ENCODE peak calls at places on chromosomes 12 and 14, in eight cellular contexts. W, B, U, J, T, V, C and X are unnamed samples.

GRCh38 chr14:91888641-91889476 is 21.5 kb upstream of the TC2N start:
- DNase-seq in W (no peak), B (no peak), U (no peak), J (no peak), T (no peak), V (no peak), C (no peak), X (no peak)

GRCh38 chr14:105330491-105330895 is 15.9 kb downstream of the PACS2 start:
- DNase-seq in W (no peak), B (no peak), U (no peak), J (no peak), T (no peak), V (no peak), C (peak; percentile 16), X (peak; percentile 74)

GRCh38 chr12:50057896-50058670 is 687 bp downstream of the ASIC1 start:
- DNase-seq in W (no peak), B (no peak), U (no peak), J (no peak), T (no peak), V (peak; percentile 60), C (no peak), X (no peak)

GRCh38 chr12:6968426-6968825 is 2.0 kb downstream of the PHB2 start:
- DNase-seq in W (no peak), B (no peak), U (no peak), J (no peak), T (no peak), V (no peak), C (no peak), X (no peak)

GRCh38 chr14:36863271-36863670 is 201.6 kb downstream of the PAX9 start:
- DNase-seq in W (no peak), B (no peak), U (no peak), J (no peak), T (no peak), V (no peak), C (no peak), X (no peak)

GRCh38 chr14:68306934-68307758 is 485.7 kb downstream of the ZFP36L1 start:
- DNase-seq in W (no peak), B (peak; percentile 80), U (peak; percentile 17), J (no peak), T (no peak), V (no peak), C (no peak), X (peak; percentile 19)

GRCh38 chr12:77153706-77154105 is 88.3 kb upstream of the E2F7 start:
- DNase-seq in W (no peak), B (no peak), U (no peak), J (no peak), T (no peak), V (no peak), C (no peak), X (no peak)

GRCh38 chr14:94295360-94296180 is 2.5 kb upstream of the SERPINA10 start:
- DNase-seq in W (no peak), B (no peak), U (no peak), J (no peak), T (no peak), V (peak; percentile 40), C (no peak), X (no peak)

GRCh38 chr14:97626088-97626487 is 828.9 kb downstream of the VRK1 start:
- DNase-seq in W (no peak), B (no peak), U (no peak), J (no peak), T (no peak), V (no peak), C (no peak), X (no peak)

GRCh38 chr12:31118831-31119530 is 45.3 kb downstream of the DDX11 start:
- DNase-seq in W (peak; percentile 74), B (peak; percentile 60), U (peak; percentile 71), J (no peak), T (no peak), V (peak; percentile 47), C (no peak), X (no peak)

GRCh38 chr12:71726548-71726947 is 28.1 kb upstream of the RAB21 start:
- DNase-seq in W (no peak), B (no peak), U (no peak), J (no peak), T (no peak), V (no peak), C (no peak), X (no peak)

GRCh38 chr12:114480309-114481199 is 74.6 kb upstream of the TBX5 start:
- DNase-seq in W (no peak), B (no peak), U (no peak), J (no peak), T (no peak), V (no peak), C (no peak), X (no peak)

GRCh38 chr12:6230321-6231110 is 30.3 kb downstream of the CD9 start:
- DNase-seq in W (no peak), B (peak; percentile 30), U (no peak), J (peak; percentile 32), T (peak; percentile 91), V (peak; percentile 77), C (peak; percentile 36), X (no peak)

GRCh38 chr14:76846331-76847047 is 20.3 kb downstream of the LRRC74A start:
- DNase-seq in W (no peak), B (no peak), U (no peak), J (no peak), T (no peak), V (no peak), C (no peak), X (no peak)

GRCh38 chr12:92462049-92462448 is 240.7 kb upstream of the PLEKHG7 start:
- DNase-seq in W (no peak), B (no peak), U (no peak), J (no peak), T (no peak), V (no peak), C (no peak), X (no peak)

GRCh38 chr12:59067068-59067467 is 146.8 kb upstream of the LRIG3 start:
- DNase-seq in W (peak; percentile 24), B (no peak), U (no peak), J (no peak), T (no peak), V (no peak), C (peak; percentile 95), X (peak; percentile 37)

GRCh38 chr14:62039871-62040270 is 277.7 kb downstream of the SNAPC1 start:
- DNase-seq in W (no peak), B (no peak), U (no peak), J (no peak), T (no peak), V (no peak), C (no peak), X (no peak)

GRCh38 chr12:73598626-73599025 is 939.0 kb upstream of the ATXN7L3B start:
- DNase-seq in W (no peak), B (no peak), U (no peak), J (no peak), T (no peak), V (no peak), C (no peak), X (no peak)

GRCh38 chr12:10395390-10395998 is 5.7 kb upstream of the KLRK1 start:
- DNase-seq in W (peak; percentile 91), B (peak; percentile 13), U (peak; percentile 41), J (no peak), T (no peak), V (no peak), C (peak; percentile 68), X (peak; percentile 37)

GRCh38 chr14:94341654-94342333 is 18.7 kb upstream of the SERPINA6 start:
- DNase-seq in W (no peak), B (no peak), U (no peak), J (no peak), T (no peak), V (no peak), C (no peak), X (no peak)

GRCh38 chr14:93527076-93527692 is 96.4 kb downstream of the UNC79 start:
- DNase-seq in W (no peak), B (no peak), U (no peak), J (no peak), T (no peak), V (no peak), C (no peak), X (no peak)

GRCh38 chr14:71414631-71415403 is 507.6 kb downstream of the PCNX1 start:
- DNase-seq in W (no peak), B (no peak), U (no peak), J (no peak), T (no peak), V (no peak), C (no peak), X (no peak)

GRCh38 chr12:90338365-90338764 is 616.6 kb downstream of the CCER1 start:
- DNase-seq in W (no peak), B (no peak), U (no peak), J (no peak), T (no peak), V (no peak), C (no peak), X (no peak)

GRCh38 chr12:102885043-102885932 is 31.8 kb downstream of the PAH start:
- DNase-seq in W (no peak), B (no peak), U (no peak), J (no peak), T (no peak), V (no peak), C (no peak), X (no peak)

GRCh38 chr12:57237653-57237951 is 8.1 kb downstream of the SHMT2 start:
- DNase-seq in W (no peak), B (peak; percentile 53), U (no peak), J (no peak), T (no peak), V (no peak), C (no peak), X (no peak)

GRCh38 chr14:75497191-75497590 is 25.1 kb upstream of the BATF start:
- DNase-seq in W (no peak), B (no peak), U (no peak), J (peak; percentile 35), T (no peak), V (peak; percentile 82), C (no peak), X (no peak)

GRCh38 chr12:80708535-80709328 is 1.3 kb downstream of the MYF6 start:
- DNase-seq in W (no peak), B (no peak), U (no peak), J (no peak), T (no peak), V (no peak), C (no peak), X (no peak)

GRCh38 chr14:71694888-71695505 is 237.2 kb upstream of the RGS6 start:
- DNase-seq in W (no peak), B (no peak), U (no peak), J (no peak), T (no peak), V (no peak), C (no peak), X (no peak)

GRCh38 chr14:100076630-100077029 is 11.4 kb downstream of the EVL start:
- DNase-seq in W (no peak), B (no peak), U (no peak), J (no peak), T (no peak), V (no peak), C (no peak), X (peak; percentile 29)

GRCh38 chr12:4145990-4146859 is 127.3 kb upstream of the CCND2 start:
- DNase-seq in W (no peak), B (no peak), U (no peak), J (peak; percentile 61), T (no peak), V (peak; percentile 85), C (no peak), X (no peak)

GRCh38 chr14:67762051-67762450 is 54.3 kb downstream of the ZFYVE26 start:
- DNase-seq in W (no peak), B (no peak), U (no peak), J (no peak), T (no peak), V (no peak), C (no peak), X (no peak)

GRCh38 chr12:11031307-11031706 is at the start of gene TAS2R31:
- DNase-seq in W (no peak), B (no peak), U (no peak), J (no peak), T (no peak), V (no peak), C (no peak), X (no peak)

GRCh38 chr12:113655919-113656318 is 184.2 kb upstream of the LHX5 start:
- DNase-seq in W (no peak), B (no peak), U (no peak), J (no peak), T (no peak), V (no peak), C (no peak), X (no peak)

GRCh38 chr12:67482751-67483661 is 165.5 kb upstream of the DYRK2 start:
- DNase-seq in W (no peak), B (peak; percentile 67), U (no peak), J (peak; percentile 30), T (peak; percentile 46), V (peak; percentile 76), C (peak; percentile 16), X (no peak)